ENCODE peak calls at places on chromosome 6, in seven cellular contexts. One of them, this sample, is unnamed.

GRCh38 chr6:36324715-36325114 is 12.0 kb downstream of the BNIP5 start:
- DNase-seq in K562: no peak
- DNase-seq in GM12891: no peak
- DNase-seq in H1: no peak
- DNase-seq in SK-N-SH: no peak
- DNase-seq in GM12878: no peak
- DNase-seq in HepG2: no peak
- DNase-seq in this sample: no peak

GRCh38 chr6:128516514-128516898 is 3.9 kb downstream of the PTPRK start:
- DNase-seq in K562: no peak
- DNase-seq in GM12891: no peak
- DNase-seq in H1: no peak
- DNase-seq in SK-N-SH: no peak
- DNase-seq in GM12878: no peak
- DNase-seq in HepG2: peak
- DNase-seq in this sample: no peak

GRCh38 chr6:75204959-75205775 is 686 bp downstream of the COL12A1 start:
- DNase-seq in K562: no peak
- DNase-seq in GM12891: no peak
- DNase-seq in H1: peak
- DNase-seq in SK-N-SH: peak
- DNase-seq in GM12878: no peak
- DNase-seq in HepG2: no peak
- DNase-seq in this sample: peak

GRCh38 chr6:168333471-168333870 is 13.9 kb upstream of the DACT2 start:
- DNase-seq in K562: peak
- DNase-seq in GM12891: no peak
- DNase-seq in H1: no peak
- DNase-seq in SK-N-SH: no peak
- DNase-seq in GM12878: no peak
- DNase-seq in HepG2: no peak
- DNase-seq in this sample: no peak

GRCh38 chr6:35725721-35726438 is 11.0 kb upstream of the ARMC12 start:
- DNase-seq in K562: no peak
- DNase-seq in GM12891: no peak
- DNase-seq in H1: no peak
- DNase-seq in SK-N-SH: no peak
- DNase-seq in GM12878: no peak
- DNase-seq in HepG2: peak
- DNase-seq in this sample: no peak

GRCh38 chr6:134464690-134465411 is 146.9 kb upstream of the SGK1 start:
- DNase-seq in K562: no peak
- DNase-seq in GM12891: no peak
- DNase-seq in H1: no peak
- DNase-seq in SK-N-SH: no peak
- DNase-seq in GM12878: no peak
- DNase-seq in HepG2: no peak
- DNase-seq in this sample: no peak

GRCh38 chr6:30463651-30464618 is 25.4 kb upstream of the HLA-E start:
- DNase-seq in K562: no peak
- DNase-seq in GM12891: no peak
- DNase-seq in H1: no peak
- DNase-seq in SK-N-SH: no peak
- DNase-seq in GM12878: peak
- DNase-seq in HepG2: peak
- DNase-seq in this sample: no peak

GRCh38 chr6:63571382-63571882 is 848 bp upstream of the LOC128125822 start:
- DNase-seq in K562: no peak
- DNase-seq in GM12891: no peak
- DNase-seq in H1: no peak
- DNase-seq in SK-N-SH: no peak
- DNase-seq in GM12878: no peak
- DNase-seq in HepG2: no peak
- DNase-seq in this sample: no peak

GRCh38 chr6:138520463-138520862 is 21.2 kb upstream of the NHSL1 start:
- DNase-seq in K562: no peak
- DNase-seq in GM12891: no peak
- DNase-seq in H1: no peak
- DNase-seq in SK-N-SH: peak
- DNase-seq in GM12878: no peak
- DNase-seq in HepG2: no peak
- DNase-seq in this sample: no peak

GRCh38 chr6:89597372-89597771 is 41.2 kb downstream of the LYRM2 start:
- DNase-seq in K562: no peak
- DNase-seq in GM12891: no peak
- DNase-seq in H1: no peak
- DNase-seq in SK-N-SH: no peak
- DNase-seq in GM12878: no peak
- DNase-seq in HepG2: no peak
- DNase-seq in this sample: no peak

GRCh38 chr6:165469483-165469882 is 160.1 kb upstream of the C6orf118 start:
- DNase-seq in K562: no peak
- DNase-seq in GM12891: no peak
- DNase-seq in H1: no peak
- DNase-seq in SK-N-SH: no peak
- DNase-seq in GM12878: no peak
- DNase-seq in HepG2: no peak
- DNase-seq in this sample: no peak

GRCh38 chr6:161242779-161243693 is 30.8 kb downstream of the AGPAT4 start:
- DNase-seq in K562: no peak
- DNase-seq in GM12891: no peak
- DNase-seq in H1: peak
- DNase-seq in SK-N-SH: no peak
- DNase-seq in GM12878: no peak
- DNase-seq in HepG2: no peak
- DNase-seq in this sample: no peak

GRCh38 chr6:159720708-159721107 is 6.6 kb upstream of the WTAP start:
- DNase-seq in K562: peak
- DNase-seq in GM12891: peak
- DNase-seq in H1: no peak
- DNase-seq in SK-N-SH: peak
- DNase-seq in GM12878: no peak
- DNase-seq in HepG2: peak
- DNase-seq in this sample: no peak

GRCh38 chr6:135087403-135087802 is 32.8 kb upstream of the HBS1L start:
- DNase-seq in K562: no peak
- DNase-seq in GM12891: no peak
- DNase-seq in H1: no peak
- DNase-seq in SK-N-SH: no peak
- DNase-seq in GM12878: no peak
- DNase-seq in HepG2: peak
- DNase-seq in this sample: no peak

GRCh38 chr6:31969712-31970603 is 2.0 kb downstream of the DXO start:
- DNase-seq in K562: peak
- DNase-seq in GM12891: no peak
- DNase-seq in H1: no peak
- DNase-seq in SK-N-SH: no peak
- DNase-seq in GM12878: no peak
- DNase-seq in HepG2: no peak
- DNase-seq in this sample: no peak

GRCh38 chr6:97445406-97445805 is 162.4 kb upstream of the MMS22L start:
- DNase-seq in K562: no peak
- DNase-seq in GM12891: no peak
- DNase-seq in H1: no peak
- DNase-seq in SK-N-SH: no peak
- DNase-seq in GM12878: no peak
- DNase-seq in HepG2: no peak
- DNase-seq in this sample: no peak

GRCh38 chr6:132812255-132812732 is 2.1 kb upstream of the RPS12 start:
- DNase-seq in K562: no peak
- DNase-seq in GM12891: no peak
- DNase-seq in H1: no peak
- DNase-seq in SK-N-SH: no peak
- DNase-seq in GM12878: no peak
- DNase-seq in HepG2: peak
- DNase-seq in this sample: no peak

GRCh38 chr6:14382381-14383236 is 265.0 kb downstream of the CD83 start:
- DNase-seq in K562: no peak
- DNase-seq in GM12891: no peak
- DNase-seq in H1: no peak
- DNase-seq in SK-N-SH: no peak
- DNase-seq in GM12878: no peak
- DNase-seq in HepG2: no peak
- DNase-seq in this sample: no peak
- TF ChIP-seq TAF1 in K562: no peak
- TF ChIP-seq TAF1 in GM12891: no peak
- TF ChIP-seq TAF1 in H1: no peak
- TF ChIP-seq TAF1 in SK-N-SH: no peak
- TF ChIP-seq TAF1 in GM12878: no peak
- TF ChIP-seq TAF1 in HepG2: no peak
- TF ChIP-seq TAF1 in this sample: no peak

GRCh38 chr6:142954844-142955243 is 9.9 kb upstream of the HIVEP2 start:
- DNase-seq in K562: no peak
- DNase-seq in GM12891: no peak
- DNase-seq in H1: no peak
- DNase-seq in SK-N-SH: no peak
- DNase-seq in GM12878: no peak
- DNase-seq in HepG2: no peak
- DNase-seq in this sample: no peak

GRCh38 chr6:142965164-142965563 is 20.2 kb upstream of the HIVEP2 start:
- DNase-seq in K562: no peak
- DNase-seq in GM12891: no peak
- DNase-seq in H1: no peak
- DNase-seq in SK-N-SH: no peak
- DNase-seq in GM12878: no peak
- DNase-seq in HepG2: no peak
- DNase-seq in this sample: no peak

GRCh38 chr6:142956726-142957125 is 11.8 kb upstream of the HIVEP2 start:
- DNase-seq in K562: no peak
- DNase-seq in GM12891: no peak
- DNase-seq in H1: no peak
- DNase-seq in SK-N-SH: no peak
- DNase-seq in GM12878: no peak
- DNase-seq in HepG2: no peak
- DNase-seq in this sample: no peak

GRCh38 chr6:142958343-142958742 is 13.4 kb upstream of the HIVEP2 start:
- DNase-seq in K562: no peak
- DNase-seq in GM12891: no peak
- DNase-seq in H1: no peak
- DNase-seq in SK-N-SH: no peak
- DNase-seq in GM12878: no peak
- DNase-seq in HepG2: no peak
- DNase-seq in this sample: no peak

DNA sequence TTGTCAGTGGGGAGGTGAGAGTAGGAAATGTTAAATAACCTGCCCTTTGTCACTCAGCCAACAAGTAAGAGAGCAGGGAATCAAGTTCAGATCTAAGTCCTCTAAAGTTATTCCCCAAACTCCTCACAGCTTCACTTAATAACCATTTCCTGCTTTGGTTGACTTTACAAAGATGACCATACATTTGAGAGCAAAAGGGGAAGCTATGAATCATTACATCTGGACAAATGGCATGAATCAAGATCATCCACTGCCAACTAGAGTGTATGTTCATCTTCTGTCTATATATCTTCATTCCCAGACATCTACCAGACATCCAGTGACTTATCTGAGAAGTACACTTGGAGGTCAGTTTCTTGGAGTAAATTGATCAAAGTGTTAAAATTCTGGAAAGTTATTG is 15.1 kb upstream of the HIVEP2 start:
- DNase-seq in K562: no peak
- DNase-seq in GM12891: no peak
- DNase-seq in H1: no peak
- DNase-seq in SK-N-SH: no peak
- DNase-seq in GM12878: no peak
- DNase-seq in HepG2: no peak
- DNase-seq in this sample: no peak
- TF ChIP-seq TAF1 in K562: no peak
- TF ChIP-seq TAF1 in GM12891: no peak
- TF ChIP-seq TAF1 in H1: no peak
- TF ChIP-seq TAF1 in SK-N-SH: no peak
- TF ChIP-seq TAF1 in GM12878: no peak
- TF ChIP-seq TAF1 in HepG2: no peak
- TF ChIP-seq TAF1 in this sample: no peak

GRCh38 chr6:47057830-47058540 is 15.9 kb upstream of the ADGRF1 start:
- DNase-seq in K562: no peak
- DNase-seq in GM12891: no peak
- DNase-seq in H1: no peak
- DNase-seq in SK-N-SH: no peak
- DNase-seq in GM12878: no peak
- DNase-seq in HepG2: peak
- DNase-seq in this sample: no peak

GRCh38 chr6:47062346-47062745 is 20.2 kb upstream of the ADGRF1 start:
- DNase-seq in K562: no peak
- DNase-seq in GM12891: no peak
- DNase-seq in H1: no peak
- DNase-seq in SK-N-SH: no peak
- DNase-seq in GM12878: no peak
- DNase-seq in HepG2: no peak
- DNase-seq in this sample: no peak

GRCh38 chr6:47056832-47057231 is 14.7 kb upstream of the ADGRF1 start:
- DNase-seq in K562: no peak
- DNase-seq in GM12891: no peak
- DNase-seq in H1: no peak
- DNase-seq in SK-N-SH: no peak
- DNase-seq in GM12878: no peak
- DNase-seq in HepG2: no peak
- DNase-seq in this sample: no peak

GRCh38 chr6:47061631-47062300 is 19.6 kb upstream of the ADGRF1 start:
- DNase-seq in K562: no peak
- DNase-seq in GM12891: no peak
- DNase-seq in H1: no peak
- DNase-seq in SK-N-SH: no peak
- DNase-seq in GM12878: no peak
- DNase-seq in HepG2: peak
- DNase-seq in this sample: no peak

GRCh38 chr6:47059216-47059885 is 17.2 kb upstream of the ADGRF1 start:
- DNase-seq in K562: no peak
- DNase-seq in GM12891: no peak
- DNase-seq in H1: no peak
- DNase-seq in SK-N-SH: no peak
- DNase-seq in GM12878: no peak
- DNase-seq in HepG2: no peak
- DNase-seq in this sample: no peak
- TF ChIP-seq TAF1 in K562: no peak
- TF ChIP-seq TAF1 in GM12891: no peak
- TF ChIP-seq TAF1 in H1: no peak
- TF ChIP-seq TAF1 in SK-N-SH: no peak
- TF ChIP-seq TAF1 in GM12878: no peak
- TF ChIP-seq TAF1 in HepG2: no peak
- TF ChIP-seq TAF1 in this sample: no peak

GRCh38 chr6:88359530-88360202 is 193.5 kb upstream of the CNR1 start:
- DNase-seq in K562: no peak
- DNase-seq in GM12891: no peak
- DNase-seq in H1: no peak
- DNase-seq in SK-N-SH: no peak
- DNase-seq in GM12878: no peak
- DNase-seq in HepG2: no peak
- DNase-seq in this sample: no peak

GRCh38 chr6:88361754-88362153 is 195.6 kb upstream of the CNR1 start:
- DNase-seq in K562: no peak
- DNase-seq in GM12891: no peak
- DNase-seq in H1: no peak
- DNase-seq in SK-N-SH: no peak
- DNase-seq in GM12878: no peak
- DNase-seq in HepG2: no peak
- DNase-seq in this sample: no peak

GRCh38 chr6:88361298-88361697 is 195.2 kb upstream of the CNR1 start:
- DNase-seq in K562: no peak
- DNase-seq in GM12891: no peak
- DNase-seq in H1: no peak
- DNase-seq in SK-N-SH: no peak
- DNase-seq in GM12878: no peak
- DNase-seq in HepG2: no peak
- DNase-seq in this sample: no peak

GRCh38 chr6:88358846-88359245 is 192.7 kb upstream of the CNR1 start:
- DNase-seq in K562: no peak
- DNase-seq in GM12891: no peak
- DNase-seq in H1: no peak
- DNase-seq in SK-N-SH: no peak
- DNase-seq in GM12878: no peak
- DNase-seq in HepG2: no peak
- DNase-seq in this sample: no peak

GRCh38 chr6:88360203-88360797 is 194.2 kb upstream of the CNR1 start:
- DNase-seq in K562: no peak
- DNase-seq in GM12891: no peak
- DNase-seq in H1: no peak
- DNase-seq in SK-N-SH: no peak
- DNase-seq in GM12878: no peak
- DNase-seq in HepG2: peak
- DNase-seq in this sample: no peak
- TF ChIP-seq TAF1 in K562: no peak
- TF ChIP-seq TAF1 in GM12891: no peak
- TF ChIP-seq TAF1 in H1: no peak
- TF ChIP-seq TAF1 in SK-N-SH: no peak
- TF ChIP-seq TAF1 in GM12878: no peak
- TF ChIP-seq TAF1 in HepG2: no peak
- TF ChIP-seq TAF1 in this sample: no peak